ENCODE peak calls at places on chromosome 6, in five cellular contexts. C, O, Q, M and D are unnamed samples.
A peak's percentile ranks its signal among the peaks of the same experiment; 100 is the strongest.

GRCh38 chr6:14549319-14549770 is 431.8 kb downstream of the CD83 start:
- DNase-seq in Q (no peak), O (no peak), M (no peak), C (no peak), D (no peak)

GRCh38 chr6:101490857-101491256 is 97.3 kb downstream of the GRIK2 start:
- DNase-seq in M (no peak), Q (peak; percentile 9), C (no peak), O (no peak), D (no peak)

GRCh38 chr6:16688984-16689636 is 72.2 kb downstream of the ATXN1 start:
- DNase-seq in M (peak; percentile 90), Q (peak; percentile 93), O (no peak), C (no peak), D (no peak)

GRCh38 chr6:169233181-169233580 is 20.5 kb downstream of the THBS2 start:
- DNase-seq in Q (no peak), C (no peak), M (no peak), O (no peak), D (no peak)

GRCh38 chr6:157273756-157274088 is 49.6 kb downstream of the TMEM242 start:
- DNase-seq in O (no peak), Q (peak; percentile 9), M (peak; percentile 54), C (peak; percentile 63), D (no peak)

GRCh38 chr6:98142839-98143238 is 691.5 kb upstream of the POU3F2 start:
- DNase-seq in Q (no peak), C (no peak), M (no peak), O (no peak), D (no peak)

GRCh38 chr6:36120979-36121706 is 9.2 kb upstream of the MAPK13 start:
- DNase-seq in Q (no peak), C (no peak), M (peak; percentile 42), O (no peak), D (no peak)

GRCh38 chr6:80132942-80133517 is 26.6 kb downstream of the BCKDHB start:
- DNase-seq in C (peak; percentile 28), O (peak; percentile 9), M (peak; percentile 66), Q (peak; percentile 72), D (no peak)

GRCh38 chr6:18166314-18167007 is 11.2 kb downstream of the KDM1B start:
- DNase-seq in O (no peak), M (no peak), Q (peak; percentile 60), C (no peak), D (no peak)

GRCh38 chr6:119160911-119161310 is 82.4 kb upstream of the FAM184A start:
- DNase-seq in M (no peak), C (no peak), O (no peak), Q (no peak), D (no peak)

GRCh38 chr6:168928012-168928411 is 325.6 kb downstream of the THBS2 start:
- DNase-seq in M (no peak), Q (no peak), C (no peak), O (no peak), D (no peak)

GRCh38 chr6:144063246-144063743 is 32.1 kb downstream of the SF3B5 start:
- DNase-seq in Q (no peak), M (no peak), C (peak; percentile 36), O (no peak), D (no peak)

GRCh38 chr6:37033255-37033654 is 27.8 kb downstream of the FGD2 start:
- DNase-seq in C (no peak), M (peak; percentile 47), Q (peak; percentile 21), O (no peak), D (no peak)

DNA sequence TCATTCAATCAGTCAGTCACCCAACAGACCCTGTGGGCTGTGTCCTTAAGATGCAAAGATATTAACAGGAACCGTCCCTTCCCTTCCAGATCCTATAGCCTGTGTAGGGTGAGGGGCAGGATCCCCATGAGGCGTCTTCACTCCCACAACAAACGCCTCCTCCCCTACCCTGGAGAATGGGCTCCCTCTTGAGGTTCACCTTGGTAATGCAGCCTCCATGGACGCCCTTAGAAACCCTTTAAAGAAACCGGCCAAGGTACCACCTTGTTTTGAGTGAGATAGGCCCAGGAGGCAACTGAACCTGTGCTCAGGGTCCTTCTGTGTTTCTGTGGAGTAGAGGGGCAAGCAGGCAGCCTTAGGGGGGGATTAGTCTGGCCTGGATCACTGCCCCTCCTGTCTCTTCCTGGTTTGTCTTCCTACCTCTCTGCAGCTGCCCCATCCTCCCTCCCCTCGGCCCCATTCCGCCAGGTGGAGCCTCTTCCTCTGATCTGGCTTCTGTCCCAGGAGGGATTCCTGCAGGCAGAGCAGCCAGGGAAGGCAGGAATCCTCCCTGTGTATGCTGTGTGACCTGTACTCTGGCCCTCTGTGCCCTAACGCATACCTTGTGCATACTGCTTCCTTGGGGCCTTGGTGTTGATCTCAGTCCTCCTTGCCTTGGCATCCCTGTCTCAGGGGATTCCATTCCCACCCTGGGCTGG is 6.6 kb upstream of the GUCA1A start:
- DNase-seq in C (peak; percentile 91), Q (peak; percentile 55), O (peak; percentile 87), M (peak; percentile 72), D (peak; percentile 77)
- H4K8ac ChIP-seq in C (no peak overlapping the region), Q (no peak overlapping the region), O (peak overlapping the region; percentile 20), M (peak overlapping the region; percentile 94), D (peak overlapping the region; percentile 93)

GRCh38 chr6:81834141-81834621 is 81.7 kb upstream of the TENT5A start:
- DNase-seq in C (no peak), Q (peak; percentile 55), O (no peak), M (peak; percentile 56), D (no peak)
- H4K8ac ChIP-seq in C (no peak overlapping the region), Q (no peak overlapping the region), O (no peak overlapping the region), M (peak overlapping the region; percentile 27), D (no peak overlapping the region)

DNA sequence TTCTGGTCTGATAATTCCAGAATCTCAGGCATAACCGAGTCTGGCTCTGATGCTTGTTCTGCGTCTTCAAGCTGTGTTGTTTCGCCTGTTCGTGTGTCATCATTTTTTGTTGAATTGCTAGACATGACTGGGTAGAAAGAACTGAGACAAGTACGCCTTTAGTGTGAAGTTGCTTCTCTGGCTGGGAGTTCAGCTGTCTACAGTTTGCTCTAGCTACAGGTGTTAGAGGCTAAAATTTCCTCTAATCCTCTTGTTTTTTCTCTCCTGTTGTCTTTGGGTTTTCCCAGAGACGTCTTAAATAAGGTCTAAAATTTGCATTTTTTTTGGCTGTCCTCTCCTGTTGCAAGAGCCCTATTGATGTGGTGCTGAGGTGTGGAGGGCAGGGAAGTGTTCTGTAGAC is 100.4 kb downstream of the FAM50B start:
- DNase-seq in Q (no peak), O (no peak), M (no peak), C (no peak), D (no peak)
- H4K8ac ChIP-seq in Q (no peak overlapping the region), O (no peak overlapping the region), M (no peak overlapping the region), C (no peak overlapping the region), D (no peak overlapping the region)

GRCh38 chr6:108587258-108588059 is 26.7 kb downstream of the FOXO3 start:
- DNase-seq in O (no peak), Q (peak; percentile 92), M (peak; percentile 91), C (no peak), D (no peak)

GRCh38 chr6:108588586-108588985 is 27.9 kb downstream of the FOXO3 start:
- DNase-seq in O (no peak), C (no peak), Q (peak; percentile 67), M (peak; percentile 78), D (no peak)

GRCh38 chr6:108584323-108584722 is 23.6 kb downstream of the FOXO3 start:
- DNase-seq in C (no peak), M (no peak), Q (no peak), O (no peak), D (no peak)

GRCh38 chr6:108582618-108583017 is 21.9 kb downstream of the FOXO3 start:
- DNase-seq in Q (no peak), O (no peak), C (no peak), M (no peak), D (no peak)

GRCh38 chr6:108585921-108586320 is 25.2 kb downstream of the FOXO3 start:
- DNase-seq in Q (no peak), C (no peak), M (no peak), O (no peak), D (no peak)
- H4K8ac ChIP-seq in Q (no peak overlapping the region), C (no peak overlapping the region), M (no peak overlapping the region), O (no peak overlapping the region), D (no peak overlapping the region)

GRCh38 chr6:41028618-41029486 is 10.2 kb downstream of the UNC5CL start:
- DNase-seq in Q (no peak), M (no peak), C (peak; percentile 71), O (no peak), D (no peak)
- H4K8ac ChIP-seq in Q (peak overlapping the region; percentile 96), M (peak overlapping the region; percentile 97), C (no peak overlapping the region), O (no peak overlapping the region), D (peak overlapping the region; percentile 85)

GRCh38 chr6:40552926-40553325 is 34.2 kb downstream of the LRFN2 start:
- DNase-seq in M (no peak), Q (no peak), C (no peak), O (no peak), D (no peak)

GRCh38 chr6:40555092-40555491 is 32.1 kb downstream of the LRFN2 start:
- DNase-seq in M (no peak), O (no peak), Q (no peak), C (no peak), D (no peak)

GRCh38 chr6:40545954-40546353 is 41.2 kb downstream of the LRFN2 start:
- DNase-seq in O (peak; percentile 42), C (peak; percentile 88), Q (no peak), M (no peak), D (peak; percentile 44)

GRCh38 chr6:40551966-40552365 is 35.2 kb downstream of the LRFN2 start:
- DNase-seq in O (no peak), Q (no peak), C (no peak), M (no peak), D (no peak)

GRCh38 chr6:40550096-40550731 is 37.0 kb downstream of the LRFN2 start:
- DNase-seq in Q (peak; percentile 59), M (peak; percentile 57), C (no peak), O (peak; percentile 27), D (no peak)
- H4K8ac ChIP-seq in Q (no peak overlapping the region), M (no peak overlapping the region), C (no peak overlapping the region), O (no peak overlapping the region), D (no peak overlapping the region)

DNA sequence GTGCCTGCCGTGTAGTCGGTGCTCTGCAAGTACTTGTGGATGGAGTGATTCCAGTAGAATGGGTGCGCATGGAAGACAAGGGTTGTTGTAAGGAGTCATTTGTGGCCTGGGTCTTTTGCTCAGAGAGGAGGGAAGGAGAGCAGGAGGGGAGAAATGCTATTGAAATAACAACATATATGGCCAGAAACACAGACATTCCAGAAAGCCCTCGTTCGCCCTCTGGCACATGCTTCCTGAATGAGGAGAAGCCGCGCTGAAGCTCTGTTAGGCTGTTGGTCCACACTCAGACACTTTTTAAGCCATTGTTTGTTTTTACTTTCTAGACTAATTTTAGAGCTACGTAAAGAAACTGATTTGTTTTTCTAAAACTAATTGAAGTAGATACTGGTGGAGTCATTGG is 107.4 kb downstream of the RPP40 start:
- DNase-seq in C (no peak), O (no peak), M (no peak), Q (no peak), D (no peak)
- H4K8ac ChIP-seq in C (no peak overlapping the region), O (no peak overlapping the region), M (no peak overlapping the region), Q (no peak overlapping the region), D (no peak overlapping the region)

GRCh38 chr6:27814665-27815424 is 97.4 kb downstream of the OR2B2 start:
- DNase-seq in Q (peak; percentile 98), M (peak; percentile 81), O (peak; percentile 91), C (peak; percentile 87), D (peak; percentile 71)
- H4K8ac ChIP-seq in Q (peak overlapping the region; percentile 0), M (peak overlapping the region; percentile 35), O (no peak overlapping the region), C (peak overlapping the region; percentile 15), D (peak overlapping the region; percentile 75)